ENCODE peak calls at places on chromosomes 13 and 19, in five cellular contexts. Y is H1, M is SK-N-SH, C is GM12891, S is HepG2. B is an unnamed sample.

GRCh38 chr19:29872224-29872731 is 60.5 kb downstream of the CCNE1 start:
- DNase-seq in C (no peak), Y (no peak), M (peak; percentile 49), S (no peak), B (no peak)

GRCh38 chr13:99418663-99419140 is 82.6 kb upstream of the TM9SF2 start:
- DNase-seq in S (no peak), Y (no peak), M (no peak), C (no peak), B (no peak)

GRCh38 chr19:6752257-6753177 is 13.0 kb downstream of the TRIP10 start:
- DNase-seq in Y (no peak), M (no peak), S (peak; percentile 80), C (no peak), B (no peak)

GRCh38 chr19:2524840-2525723 is 49.2 kb downstream of the GADD45B start:
- DNase-seq in S (peak; percentile 68), C (no peak), Y (no peak), M (no peak), B (no peak)

GRCh38 chr19:2554856-2555255 is 78.9 kb downstream of the GADD45B start:
- DNase-seq in C (no peak), Y (no peak), M (no peak), S (peak; percentile 73), B (no peak)

GRCh38 chr19:50556236-50557008 is 11.8 kb downstream of the LRRC4B start:
- DNase-seq in S (peak; percentile 33), C (peak; percentile 95), Y (peak; percentile 70), M (peak; percentile 96), B (peak; percentile 95)

GRCh38 chr19:29492761-29493160 is 33.0 kb upstream of the VSTM2B start:
- DNase-seq in C (no peak), S (no peak), M (no peak), Y (no peak), B (no peak)

GRCh38 chr13:39038569-39038898 is 278 bp downstream of the NHLRC3 start:
- DNase-seq in C (no peak), Y (no peak), M (no peak), S (peak; percentile 17), B (no peak)

GRCh38 chr19:14089412-14089661 is 1.2 kb downstream of the SAMD1 start:
- DNase-seq in C (no peak), M (peak; percentile 42), S (no peak), Y (no peak), B (no peak)

GRCh38 chr19:41366089-41366488 is 2.1 kb upstream of the B9D2 start:
- DNase-seq in S (no peak), C (no peak), M (no peak), Y (no peak), B (no peak)

GRCh38 chr19:43148233-43148632 is 38.1 kb downstream of the PSG5 start:
- DNase-seq in C (no peak), M (no peak), Y (no peak), S (no peak), B (no peak)

GRCh38 chr13:74145249-74145970 is 11.2 kb upstream of the KLF12 start:
- DNase-seq in C (no peak), M (peak; percentile 70), S (no peak), Y (no peak), B (no peak)
- TF ChIP-seq TAF1 in C (no peak), M (no peak), S (no peak), Y (no peak), B (no peak)

GRCh38 chr19:47446534-47447469 is 24.9 kb downstream of the SLC8A2 start:
- DNase-seq in S (no peak), M (peak; percentile 90), Y (peak; percentile 79), C (no peak), B (no peak)

GRCh38 chr19:47445527-47445926 is 26.2 kb downstream of the SLC8A2 start:
- DNase-seq in Y (no peak), S (no peak), C (no peak), M (no peak), B (no peak)

GRCh38 chr19:47448360-47448727 is 23.3 kb downstream of the SLC8A2 start:
- DNase-seq in C (no peak), M (no peak), S (no peak), Y (no peak), B (no peak)

GRCh38 chr19:47445937-47446402 is 25.7 kb downstream of the SLC8A2 start:
- DNase-seq in C (no peak), M (peak; percentile 89), S (no peak), Y (no peak), B (no peak)

GRCh38 chr19:47447470-47448359 is 24.0 kb downstream of the SLC8A2 start:
- DNase-seq in C (no peak), Y (peak; percentile 95), S (peak; percentile 31), M (peak; percentile 97), B (no peak)
- TF ChIP-seq TAF1 in C (no peak), Y (no peak), S (no peak), M (no peak), B (no peak)

GRCh38 chr13:111468037-111468959 is 147.9 kb downstream of the TEX29 start:
- DNase-seq in S (no peak), Y (no peak), C (no peak), M (no peak), B (no peak)
- TF ChIP-seq TAF1 in S (no peak), Y (no peak), C (no peak), M (no peak), B (no peak)

DNA sequence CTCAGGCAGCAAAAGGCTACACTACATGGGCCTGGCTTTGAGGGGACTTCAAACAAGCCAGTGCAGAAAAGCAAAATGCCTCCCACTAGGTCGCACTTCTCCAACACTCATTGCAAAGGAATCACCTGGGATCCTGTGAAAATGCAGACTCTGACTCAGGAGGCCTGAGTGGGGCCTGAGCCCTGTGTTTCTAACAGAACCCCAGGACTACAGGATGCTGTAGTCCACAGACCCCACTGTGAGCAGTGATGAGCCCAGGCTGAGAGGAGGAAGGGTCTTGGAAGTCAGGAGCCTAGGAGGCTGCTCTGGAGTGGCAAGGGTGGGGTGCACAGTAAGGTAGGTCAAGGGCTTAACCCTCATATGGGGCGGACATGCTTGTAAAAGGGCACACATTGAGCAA is 46.7 kb upstream of the SERP2 start:
- DNase-seq in S (no peak), Y (no peak), C (no peak), M (no peak), B (no peak)
- TF ChIP-seq TAF1 in S (no peak), Y (no peak), C (no peak), M (no peak), B (no peak)

GRCh38 chr19:18453269-18454024 is 15.5 kb upstream of the ISYNA1 start:
- DNase-seq in M (no peak), S (no peak), Y (no peak), C (no peak), B (no peak)
- TF ChIP-seq TAF1 in M (no peak), S (no peak), Y (no peak), C (no peak), B (no peak)

GRCh38 chr19:10114651-10115391 is 3.3 kb downstream of the P2RY11 start:
- DNase-seq in S (no peak), Y (no peak), C (no peak), M (peak; percentile 43), B (peak; percentile 9)
- TF ChIP-seq TAF1 in S (no peak), Y (no peak), C (no peak), M (no peak), B (no peak)

GRCh38 chr19:35959040-35959967 is 23.1 kb downstream of the LRFN3 start:
- DNase-seq in S (no peak), C (peak; percentile 53), Y (no peak), M (peak; percentile 63), B (peak; percentile 55)
- TF ChIP-seq TAF1 in S (no peak), C (no peak), Y (no peak), M (no peak), B (no peak)

GRCh38 chr19:55080121-55080914 is 4.6 kb downstream of the EPS8L1 start:
- DNase-seq in C (no peak), M (peak; percentile 96), Y (no peak), S (peak; percentile 35), B (no peak)

GRCh38 chr19:55079400-55080038 is 3.9 kb downstream of the EPS8L1 start:
- DNase-seq in S (no peak), M (no peak), Y (no peak), C (no peak), B (no peak)

GRCh38 chr19:55082023-55082851 is 6.6 kb downstream of the EPS8L1 start:
- DNase-seq in S (no peak), Y (no peak), M (peak; percentile 87), C (no peak), B (no peak)

GRCh38 chr19:55081773-55082022 is 6.0 kb downstream of the EPS8L1 start:
- DNase-seq in M (peak; percentile 43), Y (no peak), C (no peak), S (no peak), B (no peak)

GRCh38 chr19:55080915-55081772 is 5.5 kb downstream of the EPS8L1 start:
- DNase-seq in C (peak; percentile 89), S (peak; percentile 53), Y (peak; percentile 92), M (peak; percentile 94), B (peak; percentile 85)
- TF ChIP-seq TAF1 in C (no peak), S (no peak), Y (peak; percentile 54), M (no peak), B (no peak)

GRCh38 chr19:38134538-38135149 is 89.4 kb downstream of the DPF1 start:
- DNase-seq in Y (no peak), M (peak; percentile 65), C (no peak), S (peak; percentile 38), B (no peak)
- TF ChIP-seq TAF1 in Y (no peak), M (no peak), C (no peak), S (no peak), B (no peak)

B was measured in GM12892.